ENCODE peak calls at places on chromosome 10, in four cellular contexts. K is stimulated activated naive CD4-positive, alpha-beta T cell; L is thoracic aorta; U is GM06990. E is an unnamed sample.

GRCh38 chr10:94639902-94640301 is 43.6 kb upstream of the CYP2C18 start:
- DNase-seq in K (no peak), L (no peak), U (no peak), E (no peak)

GRCh38 chr10:75451927-75452326 is 20.5 kb downstream of the LRMDA start:
- DNase-seq in K (no peak), L (no peak), U (no peak), E (no peak)

GRCh38 chr10:12357525-12358151 is 8.3 kb downstream of the CAMK1D start:
- DNase-seq in K (no peak), L (no peak), U (no peak), E (no peak)

GRCh38 chr10:128498378-128498730 is 372.1 kb upstream of the MKI67 start:
- DNase-seq in K (no peak), L (no peak), U (no peak), E (no peak)

GRCh38 chr10:43037942-43038782 is 38.7 kb upstream of the RET start:
- DNase-seq in K (no peak), L (no peak), U (no peak), E (no peak)

GRCh38 chr10:119029613-119030420 is at the start of gene NANOS1:
- DNase-seq in K (no peak), L (no peak), U (peak; percentile 50), E (no peak)

GRCh38 chr10:30055094-30055701 is 4.2 kb downstream of the JCAD start:
- DNase-seq in K (no peak), L (no peak), U (no peak), E (no peak)

GRCh38 chr10:126331101-126331500 is 57.2 kb downstream of the ADAM12 start:
- DNase-seq in K (no peak), L (no peak), U (no peak), E (no peak)

GRCh38 chr10:31961675-31962074 is 33.0 kb upstream of the ARHGAP12 start:
- DNase-seq in K (no peak), L (no peak), U (no peak), E (peak; percentile 15)

GRCh38 chr10:51718804-51719291 is 19.5 kb upstream of the CSTF2T start:
- DNase-seq in K (no peak), L (no peak), U (no peak), E (no peak)

E was measured in GM10248.